ENCODE peak calls at places on chromosomes 1 and 21, in four cellular contexts. One of them, this sample, is unnamed.

GRCh38 chr1:8822383-8823294 is 5.2 kb upstream of the RERE start:
- DNase-seq in GM12878: no peak
- DNase-seq in H1: no peak
- DNase-seq in K562: peak
- DNase-seq in this sample: peak

GRCh38 chr1:119376594-119376993 is 8.0 kb downstream of the HAO2 start:
- DNase-seq in H1: no peak
- DNase-seq in GM12878: no peak
- DNase-seq in K562: no peak
- DNase-seq in this sample: no peak

GRCh38 chr1:151611288-151611790 is 511 bp upstream of the SNX27 start:
- DNase-seq in GM12878: no peak
- DNase-seq in H1: no peak
- DNase-seq in K562: peak
- DNase-seq in this sample: peak

GRCh38 chr1:31441970-31442647 is 29.1 kb downstream of the SERINC2 start:
- DNase-seq in H1: no peak
- DNase-seq in GM12878: no peak
- DNase-seq in K562: peak
- DNase-seq in this sample: peak

GRCh38 chr1:66366618-66367017 is 167.3 kb upstream of the SGIP1 start:
- DNase-seq in K562: no peak
- DNase-seq in H1: no peak
- DNase-seq in GM12878: no peak
- DNase-seq in this sample: no peak

GRCh38 chr1:206832352-206832751 is 33.1 kb upstream of the IL20 start:
- DNase-seq in K562: no peak
- DNase-seq in H1: no peak
- DNase-seq in GM12878: no peak
- DNase-seq in this sample: no peak

GRCh38 chr1:31703431-31704260 is at the start of gene COL16A1:
- DNase-seq in H1: peak
- DNase-seq in K562: no peak
- DNase-seq in GM12878: no peak
- DNase-seq in this sample: no peak

GRCh38 chr1:50424045-50424939 is 1.0 kb upstream of the DMRTA2 start:
- DNase-seq in H1: no peak
- DNase-seq in GM12878: no peak
- DNase-seq in K562: no peak
- DNase-seq in this sample: no peak

GRCh38 chr1:20211511-20211931 is 25.2 kb upstream of the PLA2G2C start:
- DNase-seq in H1: no peak
- DNase-seq in K562: no peak
- DNase-seq in GM12878: no peak
- DNase-seq in this sample: no peak

GRCh38 chr1:152983743-152984142 is at the start of gene SPRR1A:
- DNase-seq in K562: no peak
- DNase-seq in H1: no peak
- DNase-seq in GM12878: no peak
- DNase-seq in this sample: no peak

GRCh38 chr1:119982006-119982405 is 85.7 kb upstream of the ADAM30 start:
- DNase-seq in H1: no peak
- DNase-seq in GM12878: no peak
- DNase-seq in K562: no peak
- DNase-seq in this sample: no peak

GRCh38 chr1:66000033-66000637 is 207.4 kb downstream of the PDE4B start:
- DNase-seq in K562: no peak
- DNase-seq in GM12878: no peak
- DNase-seq in H1: no peak
- DNase-seq in this sample: no peak

GRCh38 chr1:12309783-12310742 is 80.2 kb downstream of the VPS13D start:
- DNase-seq in H1: no peak
- DNase-seq in GM12878: no peak
- DNase-seq in K562: no peak
- DNase-seq in this sample: no peak

GRCh38 chr1:81876901-81877750 is 76.4 kb downstream of the ADGRL2 start:
- DNase-seq in H1: no peak
- DNase-seq in K562: no peak
- DNase-seq in GM12878: no peak
- DNase-seq in this sample: no peak

GRCh38 chr21:41648591-41649031 is 118.2 kb downstream of the RIPK4 start:
- DNase-seq in H1: no peak
- DNase-seq in K562: no peak
- DNase-seq in GM12878: no peak
- DNase-seq in this sample: no peak

GRCh38 chr1:206004821-206005220 is 1.6 kb upstream of the RAB7B start:
- DNase-seq in H1: no peak
- DNase-seq in GM12878: no peak
- DNase-seq in K562: no peak
- DNase-seq in this sample: no peak

GRCh38 chr1:37946703-37947360 is at the start of gene INPP5B:
- DNase-seq in K562: peak
- DNase-seq in GM12878: peak
- DNase-seq in H1: peak
- DNase-seq in this sample: peak

GRCh38 chr1:168613689-168614655 is 37.6 kb downstream of the XCL1 start:
- DNase-seq in K562: peak
- DNase-seq in H1: no peak
- DNase-seq in GM12878: no peak
- DNase-seq in this sample: no peak

GRCh38 chr1:243345205-243345604 is 89.4 kb downstream of the SDCCAG8 start:
- DNase-seq in K562: no peak
- DNase-seq in GM12878: no peak
- DNase-seq in H1: no peak
- DNase-seq in this sample: no peak

GRCh38 chr21:14815001-14815400 is 249.8 kb downstream of the NRIP1 start:
- DNase-seq in K562: no peak
- DNase-seq in GM12878: no peak
- DNase-seq in H1: no peak
- DNase-seq in this sample: no peak

GRCh38 chr21:42214081-42214750 is 4.7 kb upstream of the ABCG1 start:
- DNase-seq in H1: no peak
- DNase-seq in K562: no peak
- DNase-seq in GM12878: no peak
- DNase-seq in this sample: no peak

GRCh38 chr1:90347366-90347765 is 352.5 kb downstream of the ZNF326 start:
- DNase-seq in H1: no peak
- DNase-seq in GM12878: no peak
- DNase-seq in K562: no peak
- DNase-seq in this sample: no peak

GRCh38 chr1:192633533-192634258 is 2.3 kb upstream of the RGS13 start:
- DNase-seq in GM12878: no peak
- DNase-seq in K562: no peak
- DNase-seq in H1: no peak
- DNase-seq in this sample: no peak

GRCh38 chr1:97996880-97997279 is 76.0 kb upstream of the DPYD start:
- DNase-seq in GM12878: no peak
- DNase-seq in K562: no peak
- DNase-seq in H1: no peak
- DNase-seq in this sample: no peak

GRCh38 chr1:235149824-235150223 is 11.2 kb downstream of the RBM34 start:
- DNase-seq in K562: no peak
- DNase-seq in GM12878: no peak
- DNase-seq in H1: peak
- DNase-seq in this sample: no peak

DNA sequence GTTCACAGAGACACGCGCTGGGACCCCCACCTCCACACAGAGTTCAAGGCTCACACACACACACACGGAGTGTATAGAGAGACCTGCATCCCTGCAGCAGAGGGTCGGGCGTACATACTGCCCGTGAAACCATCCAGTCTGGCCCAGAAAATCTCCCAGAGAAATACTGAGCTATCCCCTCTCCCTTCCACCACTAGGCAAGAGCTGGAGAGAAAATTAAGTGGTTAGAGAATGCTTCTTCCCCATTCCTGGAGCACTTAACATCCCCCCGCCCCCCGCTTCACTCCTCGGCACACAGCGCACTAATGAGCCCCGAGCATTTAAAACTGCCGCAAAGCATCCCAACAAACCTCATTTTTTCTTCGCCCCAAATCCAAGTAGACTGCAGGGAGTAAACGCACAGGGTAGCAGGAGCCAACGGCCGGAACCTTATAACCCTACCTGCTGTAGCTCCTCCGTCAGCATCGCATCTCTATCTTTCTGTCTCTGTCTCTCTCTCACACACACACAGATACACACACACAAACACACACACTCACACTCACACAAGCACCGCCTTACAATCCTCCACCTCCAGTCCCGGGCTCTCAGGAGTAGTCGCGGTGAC is 422 bp downstream of the DUSP10 start:
- DNase-seq in H1: no peak
- DNase-seq in K562: no peak
- DNase-seq in GM12878: no peak
- DNase-seq in this sample: no peak
- TF ChIP-seq CREB1 in H1: no peak
- TF ChIP-seq CREB1 in K562: no peak
- TF ChIP-seq CREB1 in GM12878: no peak
- TF ChIP-seq CREB1 in this sample: no peak

DNA sequence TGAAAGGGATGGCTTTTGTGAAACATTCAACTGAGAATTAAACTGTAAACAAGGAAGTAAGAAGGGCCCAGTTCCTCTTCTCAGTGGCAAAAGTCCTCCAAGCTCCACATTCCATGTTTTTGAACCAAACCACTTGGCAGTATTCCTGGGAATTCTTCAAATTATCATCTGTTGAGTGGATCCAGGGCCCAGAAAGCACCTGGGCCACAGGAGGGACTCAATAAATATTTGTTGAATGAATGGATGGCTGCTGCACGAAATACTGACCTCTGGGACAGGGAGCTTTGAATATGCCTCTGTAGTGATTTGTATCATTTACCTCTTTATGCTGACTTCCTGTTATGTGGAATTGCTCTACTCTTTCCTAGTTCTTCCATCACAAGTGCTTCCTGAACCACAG is 4.7 kb downstream of the SLC35F3 start:
- DNase-seq in GM12878: no peak
- DNase-seq in H1: no peak
- DNase-seq in K562: no peak
- DNase-seq in this sample: peak
- TF ChIP-seq KDM1A in GM12878: no peak
- TF ChIP-seq KDM1A in H1: no peak
- TF ChIP-seq KDM1A in K562: no peak
- TF ChIP-seq KDM1A in this sample: no peak

GRCh38 chr21:43734131-43734634 is 15.3 kb downstream of the PDXK start:
- DNase-seq in GM12878: no peak
- DNase-seq in K562: no peak
- DNase-seq in H1: no peak
- DNase-seq in this sample: no peak

GRCh38 chr21:43731891-43732711 is 13.2 kb downstream of the PDXK start:
- DNase-seq in K562: no peak
- DNase-seq in H1: no peak
- DNase-seq in GM12878: no peak
- DNase-seq in this sample: no peak

GRCh38 chr21:43733060-43733459 is 14.1 kb downstream of the PDXK start:
- DNase-seq in GM12878: no peak
- DNase-seq in H1: no peak
- DNase-seq in K562: no peak
- DNase-seq in this sample: no peak

GRCh38 chr21:43734830-43735229 is 15.9 kb downstream of the PDXK start:
- DNase-seq in H1: no peak
- DNase-seq in K562: no peak
- DNase-seq in GM12878: no peak
- DNase-seq in this sample: no peak

DNA sequence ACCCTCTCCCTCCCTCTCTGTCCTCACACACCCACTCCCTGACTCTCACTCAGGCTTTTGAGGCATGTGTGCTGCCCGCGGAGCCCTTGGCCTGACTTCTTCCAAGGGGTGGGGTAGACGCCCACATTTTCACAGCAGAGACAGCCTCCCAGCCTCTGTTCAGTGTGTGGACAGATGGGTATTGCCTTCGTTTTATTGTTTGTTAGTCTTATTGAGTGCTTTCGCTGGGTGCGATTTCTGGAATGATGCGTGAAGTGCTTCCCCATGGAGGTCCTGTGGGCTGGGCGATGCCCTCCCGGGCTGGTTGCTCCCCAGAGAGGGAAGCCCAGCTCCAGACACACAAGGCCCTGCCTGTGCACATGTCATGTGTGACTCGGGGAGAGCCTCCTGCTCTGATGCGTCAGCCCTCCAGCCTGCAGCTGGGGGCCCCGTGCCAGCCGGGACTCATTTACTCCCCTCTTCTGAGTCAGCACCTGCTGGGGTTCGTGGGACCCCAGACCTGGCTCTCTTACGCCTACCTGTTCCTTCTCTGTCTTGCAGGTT is 14.7 kb downstream of the PDXK start:
- DNase-seq in H1: no peak
- DNase-seq in GM12878: no peak
- DNase-seq in K562: no peak
- DNase-seq in this sample: no peak
- TF ChIP-seq CREB1 in H1: no peak
- TF ChIP-seq CREB1 in GM12878: no peak
- TF ChIP-seq CREB1 in K562: no peak
- TF ChIP-seq CREB1 in this sample: no peak

GRCh38 chr1:111286912-111287311 is 3.7 kb upstream of the CHIA start:
- DNase-seq in GM12878: no peak
- DNase-seq in K562: no peak
- DNase-seq in H1: no peak
- DNase-seq in this sample: no peak

GRCh38 chr1:111290640-111291039 is at the start of gene CHIA:
- DNase-seq in GM12878: no peak
- DNase-seq in K562: no peak
- DNase-seq in H1: no peak
- DNase-seq in this sample: no peak

GRCh38 chr1:111289371-111289770 is 1.3 kb upstream of the CHIA start:
- DNase-seq in H1: no peak
- DNase-seq in GM12878: no peak
- DNase-seq in K562: no peak
- DNase-seq in this sample: no peak

GRCh38 chr1:111285879-111286278 is 4.8 kb upstream of the CHIA start:
- DNase-seq in H1: no peak
- DNase-seq in K562: no peak
- DNase-seq in GM12878: no peak
- DNase-seq in this sample: no peak

DNA sequence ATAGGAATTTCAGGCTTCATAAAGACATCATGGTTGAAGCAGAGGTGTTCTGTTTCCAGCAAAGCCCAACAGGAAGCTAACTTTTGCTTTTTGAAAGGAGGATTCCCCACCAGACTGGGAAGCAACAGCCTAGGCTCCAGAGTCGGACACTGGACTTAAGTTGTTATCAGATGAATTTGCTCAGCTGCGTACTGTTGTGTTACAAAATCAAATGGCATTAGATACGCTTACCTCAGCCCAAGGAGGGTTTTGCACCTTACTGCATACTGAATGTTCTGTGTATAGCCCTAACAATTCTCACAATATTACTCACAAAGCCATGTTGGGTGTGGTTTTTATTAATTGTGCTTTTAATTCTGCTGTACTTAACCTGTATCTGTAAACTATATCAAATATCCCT is 547 bp upstream of the CHIA start:
- DNase-seq in K562: no peak
- DNase-seq in H1: no peak
- DNase-seq in GM12878: no peak
- DNase-seq in this sample: no peak
- TF ChIP-seq KDM1A in K562: no peak
- TF ChIP-seq KDM1A in H1: no peak
- TF ChIP-seq KDM1A in GM12878: no peak
- TF ChIP-seq KDM1A in this sample: no peak

GRCh38 chr1:71857862-71858261 is 424.5 kb downstream of the NEGR1 start:
- DNase-seq in GM12878: no peak
- DNase-seq in H1: no peak
- DNase-seq in K562: no peak
- DNase-seq in this sample: no peak
- TF ChIP-seq CREB1 in GM12878: no peak
- TF ChIP-seq CREB1 in H1: no peak
- TF ChIP-seq CREB1 in K562: no peak
- TF ChIP-seq CREB1 in this sample: no peak

This sample was measured in HepG2.